ENCODE peak calls at places on chromosomes 13 and 19, in eight cellular contexts. One of them, this sample, is unnamed.

GRCh38 chr19:15031675-15032074 is 17.6 kb upstream of the CASP14 start:
- DNase-seq in M059J: no peak
- DNase-seq in stimulated activated CD4-positive, alpha-beta T cell treated with anti-CD3 and anti-CD28 coated beads, Interleukin-4, amount 100 ng/mL, for 1 hour: no peak
- DNase-seq in AG09309: no peak
- DNase-seq in Daoy: no peak
- DNase-seq in AG04450: no peak
- DNase-seq in SW480: no peak
- DNase-seq in RWPE1: no peak
- DNase-seq in this sample: no peak

GRCh38 chr19:10568444-10568825 is 344 bp downstream of the CDKN2D start:
- DNase-seq in M059J: peak
- DNase-seq in stimulated activated CD4-positive, alpha-beta T cell treated with anti-CD3 and anti-CD28 coated beads, Interleukin-4, amount 100 ng/mL, for 1 hour: peak
- DNase-seq in AG09309: no peak
- DNase-seq in Daoy: peak
- DNase-seq in AG04450: no peak
- DNase-seq in SW480: peak
- DNase-seq in RWPE1: no peak
- DNase-seq in this sample: no peak

GRCh38 chr19:5128932-5129389 is 160.0 kb downstream of the KDM4B start:
- DNase-seq in M059J: no peak
- DNase-seq in stimulated activated CD4-positive, alpha-beta T cell treated with anti-CD3 and anti-CD28 coated beads, Interleukin-4, amount 100 ng/mL, for 1 hour: no peak
- DNase-seq in AG09309: no peak
- DNase-seq in Daoy: no peak
- DNase-seq in AG04450: no peak
- DNase-seq in SW480: no peak
- DNase-seq in RWPE1: no peak
- DNase-seq in this sample: no peak

GRCh38 chr19:41784337-41785239 is 11.8 kb upstream of the CEACAM3 start:
- DNase-seq in M059J: no peak
- DNase-seq in stimulated activated CD4-positive, alpha-beta T cell treated with anti-CD3 and anti-CD28 coated beads, Interleukin-4, amount 100 ng/mL, for 1 hour: no peak
- DNase-seq in AG09309: no peak
- DNase-seq in Daoy: no peak
- DNase-seq in AG04450: no peak
- DNase-seq in SW480: no peak
- DNase-seq in RWPE1: no peak
- DNase-seq in this sample: no peak

GRCh38 chr19:41936416-41936850 is 8.2 kb upstream of the ERFL start:
- DNase-seq in M059J: peak
- DNase-seq in stimulated activated CD4-positive, alpha-beta T cell treated with anti-CD3 and anti-CD28 coated beads, Interleukin-4, amount 100 ng/mL, for 1 hour: no peak
- DNase-seq in AG09309: no peak
- DNase-seq in Daoy: peak
- DNase-seq in AG04450: no peak
- DNase-seq in SW480: peak
- DNase-seq in RWPE1: no peak
- DNase-seq in this sample: peak

GRCh38 chr19:32255566-32256295 is 89.7 kb upstream of the ZNF507 start:
- DNase-seq in M059J: no peak
- DNase-seq in stimulated activated CD4-positive, alpha-beta T cell treated with anti-CD3 and anti-CD28 coated beads, Interleukin-4, amount 100 ng/mL, for 1 hour: no peak
- DNase-seq in AG09309: no peak
- DNase-seq in Daoy: no peak
- DNase-seq in AG04450: no peak
- DNase-seq in SW480: no peak
- DNase-seq in RWPE1: no peak
- DNase-seq in this sample: no peak

GRCh38 chr19:42185281-42185680 is 32.2 kb downstream of the DEDD2 start:
- DNase-seq in M059J: peak
- DNase-seq in stimulated activated CD4-positive, alpha-beta T cell treated with anti-CD3 and anti-CD28 coated beads, Interleukin-4, amount 100 ng/mL, for 1 hour: no peak
- DNase-seq in AG09309: no peak
- DNase-seq in Daoy: no peak
- DNase-seq in AG04450: no peak
- DNase-seq in SW480: no peak
- DNase-seq in RWPE1: no peak
- DNase-seq in this sample: no peak

GRCh38 chr13:110347535-110348308 is 40.6 kb downstream of the COL4A2 start:
- DNase-seq in M059J: peak
- DNase-seq in stimulated activated CD4-positive, alpha-beta T cell treated with anti-CD3 and anti-CD28 coated beads, Interleukin-4, amount 100 ng/mL, for 1 hour: no peak
- DNase-seq in AG09309: peak
- DNase-seq in Daoy: peak
- DNase-seq in AG04450: no peak
- DNase-seq in SW480: peak
- DNase-seq in RWPE1: peak
- DNase-seq in this sample: no peak

GRCh38 chr19:40596608-40597328 is 4.4 kb upstream of the LTBP4 start:
- DNase-seq in M059J: peak
- DNase-seq in stimulated activated CD4-positive, alpha-beta T cell treated with anti-CD3 and anti-CD28 coated beads, Interleukin-4, amount 100 ng/mL, for 1 hour: no peak
- DNase-seq in AG09309: no peak
- DNase-seq in Daoy: peak
- DNase-seq in AG04450: no peak
- DNase-seq in SW480: peak
- DNase-seq in RWPE1: no peak
- DNase-seq in this sample: no peak

GRCh38 chr19:6717036-6717435 is 3.4 kb downstream of the C3 start:
- DNase-seq in M059J: no peak
- DNase-seq in stimulated activated CD4-positive, alpha-beta T cell treated with anti-CD3 and anti-CD28 coated beads, Interleukin-4, amount 100 ng/mL, for 1 hour: no peak
- DNase-seq in AG09309: no peak
- DNase-seq in Daoy: no peak
- DNase-seq in AG04450: no peak
- DNase-seq in SW480: no peak
- DNase-seq in RWPE1: no peak
- DNase-seq in this sample: no peak

GRCh38 chr13:32791545-32792172 is 205.4 kb downstream of the PDS5B start:
- DNase-seq in M059J: no peak
- DNase-seq in stimulated activated CD4-positive, alpha-beta T cell treated with anti-CD3 and anti-CD28 coated beads, Interleukin-4, amount 100 ng/mL, for 1 hour: no peak
- DNase-seq in AG09309: no peak
- DNase-seq in Daoy: peak
- DNase-seq in AG04450: no peak
- DNase-seq in SW480: peak
- DNase-seq in RWPE1: no peak
- DNase-seq in this sample: no peak

GRCh38 chr19:49851456-49852259 is 699 bp downstream of the PTOV1 start:
- DNase-seq in M059J: no peak
- DNase-seq in stimulated activated CD4-positive, alpha-beta T cell treated with anti-CD3 and anti-CD28 coated beads, Interleukin-4, amount 100 ng/mL, for 1 hour: peak
- DNase-seq in AG09309: no peak
- DNase-seq in Daoy: peak
- DNase-seq in AG04450: no peak
- DNase-seq in SW480: peak
- DNase-seq in RWPE1: no peak
- DNase-seq in this sample: peak

GRCh38 chr13:52156724-52157251 is 2.6 kb downstream of the NEK3 start:
- DNase-seq in M059J: peak
- DNase-seq in stimulated activated CD4-positive, alpha-beta T cell treated with anti-CD3 and anti-CD28 coated beads, Interleukin-4, amount 100 ng/mL, for 1 hour: no peak
- DNase-seq in AG09309: no peak
- DNase-seq in Daoy: no peak
- DNase-seq in AG04450: no peak
- DNase-seq in SW480: no peak
- DNase-seq in RWPE1: no peak
- DNase-seq in this sample: no peak

GRCh38 chr13:36130542-36131214 is 504 bp downstream of the DCLK1 start:
- DNase-seq in M059J: peak
- DNase-seq in stimulated activated CD4-positive, alpha-beta T cell treated with anti-CD3 and anti-CD28 coated beads, Interleukin-4, amount 100 ng/mL, for 1 hour: no peak
- DNase-seq in AG09309: no peak
- DNase-seq in Daoy: peak
- DNase-seq in AG04450: no peak
- DNase-seq in SW480: no peak
- DNase-seq in RWPE1: peak
- DNase-seq in this sample: no peak

GRCh38 chr13:33205224-33205623 is 80.3 kb downstream of the STARD13 start:
- DNase-seq in M059J: no peak
- DNase-seq in stimulated activated CD4-positive, alpha-beta T cell treated with anti-CD3 and anti-CD28 coated beads, Interleukin-4, amount 100 ng/mL, for 1 hour: no peak
- DNase-seq in AG09309: no peak
- DNase-seq in Daoy: no peak
- DNase-seq in AG04450: no peak
- DNase-seq in SW480: no peak
- DNase-seq in RWPE1: no peak
- DNase-seq in this sample: no peak

GRCh38 chr13:60044321-60044720 is 119.4 kb downstream of the DIAPH3 start:
- DNase-seq in M059J: no peak
- DNase-seq in stimulated activated CD4-positive, alpha-beta T cell treated with anti-CD3 and anti-CD28 coated beads, Interleukin-4, amount 100 ng/mL, for 1 hour: no peak
- DNase-seq in AG09309: no peak
- DNase-seq in Daoy: no peak
- DNase-seq in AG04450: no peak
- DNase-seq in SW480: no peak
- DNase-seq in RWPE1: no peak
- DNase-seq in this sample: no peak

GRCh38 chr13:50326746-50327145 is 311.5 kb downstream of the KCNRG start:
- DNase-seq in M059J: peak
- DNase-seq in stimulated activated CD4-positive, alpha-beta T cell treated with anti-CD3 and anti-CD28 coated beads, Interleukin-4, amount 100 ng/mL, for 1 hour: no peak
- DNase-seq in AG09309: no peak
- DNase-seq in Daoy: no peak
- DNase-seq in AG04450: no peak
- DNase-seq in SW480: peak
- DNase-seq in RWPE1: no peak
- DNase-seq in this sample: no peak

GRCh38 chr13:66574606-66575005 is 655.5 kb downstream of the PCDH9 start:
- DNase-seq in M059J: no peak
- DNase-seq in stimulated activated CD4-positive, alpha-beta T cell treated with anti-CD3 and anti-CD28 coated beads, Interleukin-4, amount 100 ng/mL, for 1 hour: no peak
- DNase-seq in AG09309: no peak
- DNase-seq in Daoy: no peak
- DNase-seq in AG04450: no peak
- DNase-seq in SW480: no peak
- DNase-seq in RWPE1: no peak
- DNase-seq in this sample: no peak

GRCh38 chr13:42367836-42368235 is 95.9 kb downstream of the AKAP11 start:
- DNase-seq in M059J: no peak
- DNase-seq in stimulated activated CD4-positive, alpha-beta T cell treated with anti-CD3 and anti-CD28 coated beads, Interleukin-4, amount 100 ng/mL, for 1 hour: no peak
- DNase-seq in AG09309: no peak
- DNase-seq in Daoy: no peak
- DNase-seq in AG04450: no peak
- DNase-seq in SW480: no peak
- DNase-seq in RWPE1: no peak
- DNase-seq in this sample: no peak

GRCh38 chr13:19601749-19602725 is 31.4 kb upstream of the MPHOSPH8 start:
- DNase-seq in M059J: no peak
- DNase-seq in stimulated activated CD4-positive, alpha-beta T cell treated with anti-CD3 and anti-CD28 coated beads, Interleukin-4, amount 100 ng/mL, for 1 hour: peak
- DNase-seq in AG09309: no peak
- DNase-seq in Daoy: peak
- DNase-seq in AG04450: no peak
- DNase-seq in SW480: peak
- DNase-seq in RWPE1: peak
- DNase-seq in this sample: peak

GRCh38 chr13:79417741-79418140 is 11.7 kb upstream of the RBM26 start:
- DNase-seq in M059J: no peak
- DNase-seq in stimulated activated CD4-positive, alpha-beta T cell treated with anti-CD3 and anti-CD28 coated beads, Interleukin-4, amount 100 ng/mL, for 1 hour: no peak
- DNase-seq in AG09309: no peak
- DNase-seq in Daoy: no peak
- DNase-seq in AG04450: no peak
- DNase-seq in SW480: no peak
- DNase-seq in RWPE1: no peak
- DNase-seq in this sample: no peak

GRCh38 chr13:107119989-107120881 is 552.3 kb upstream of the ARGLU1 start:
- DNase-seq in M059J: no peak
- DNase-seq in stimulated activated CD4-positive, alpha-beta T cell treated with anti-CD3 and anti-CD28 coated beads, Interleukin-4, amount 100 ng/mL, for 1 hour: no peak
- DNase-seq in AG09309: no peak
- DNase-seq in Daoy: no peak
- DNase-seq in AG04450: no peak
- DNase-seq in SW480: no peak
- DNase-seq in RWPE1: no peak
- DNase-seq in this sample: no peak

GRCh38 chr13:108269601-108270328 is at the start of gene TNFSF13B:
- DNase-seq in M059J: peak
- DNase-seq in stimulated activated CD4-positive, alpha-beta T cell treated with anti-CD3 and anti-CD28 coated beads, Interleukin-4, amount 100 ng/mL, for 1 hour: peak
- DNase-seq in AG09309: no peak
- DNase-seq in Daoy: peak
- DNase-seq in AG04450: no peak
- DNase-seq in SW480: no peak
- DNase-seq in RWPE1: no peak
- DNase-seq in this sample: peak

GRCh38 chr19:16034180-16034579 is 42.1 kb upstream of the TPM4 start:
- DNase-seq in M059J: no peak
- DNase-seq in stimulated activated CD4-positive, alpha-beta T cell treated with anti-CD3 and anti-CD28 coated beads, Interleukin-4, amount 100 ng/mL, for 1 hour: no peak
- DNase-seq in AG09309: no peak
- DNase-seq in Daoy: no peak
- DNase-seq in AG04450: no peak
- DNase-seq in SW480: no peak
- DNase-seq in RWPE1: no peak
- DNase-seq in this sample: no peak

GRCh38 chr13:51494151-51494550 is 41.3 kb upstream of the INTS6 start:
- DNase-seq in M059J: no peak
- DNase-seq in stimulated activated CD4-positive, alpha-beta T cell treated with anti-CD3 and anti-CD28 coated beads, Interleukin-4, amount 100 ng/mL, for 1 hour: no peak
- DNase-seq in AG09309: no peak
- DNase-seq in Daoy: no peak
- DNase-seq in AG04450: no peak
- DNase-seq in SW480: no peak
- DNase-seq in RWPE1: no peak
- DNase-seq in this sample: no peak

GRCh38 chr13:92769064-92769463 is 457.5 kb upstream of the GPC6 start:
- DNase-seq in M059J: no peak
- DNase-seq in stimulated activated CD4-positive, alpha-beta T cell treated with anti-CD3 and anti-CD28 coated beads, Interleukin-4, amount 100 ng/mL, for 1 hour: no peak
- DNase-seq in AG09309: no peak
- DNase-seq in Daoy: no peak
- DNase-seq in AG04450: no peak
- DNase-seq in SW480: no peak
- DNase-seq in RWPE1: no peak
- DNase-seq in this sample: no peak

This sample was measured in activated CD8-positive, alpha-beta memory T cell treated with anti-CD3 and anti-CD28 coated beads, Interleukin-2, amount 50 U/mL, for 4 hours.